ENCODE peak calls at places on chromosomes 2 and 18, in ten cellular contexts. Z is heart left ventricle; I is Karpas-422; T is naive thymus-derived CD4-positive, alpha-beta T cell; N is body of pancreas; Q is effector memory CD4-positive, alpha-beta T cell; E is ovary; S is tibial artery; H is K562; Y is fibroblast of lung. R is an unnamed sample.

GRCh38 chr2:198873771-198874501 is 583.8 kb downstream of the SATB2 start:
- DNase-seq in Q (no peak), E (no peak), N (no peak), I (no peak), S (no peak), T (no peak), Z (no peak), Y (peak; percentile 81), H (no peak), R (no peak)

GRCh38 chr18:75840131-75840530 is 412.6 kb upstream of the SMIM21 start:
- DNase-seq in I (no peak), E (no peak), Z (no peak), Y (no peak), H (no peak), N (no peak), Q (no peak), T (no peak), S (no peak), R (no peak)

GRCh38 chr2:14678754-14679153 is 46.2 kb downstream of the LRATD1 start:
- DNase-seq in S (no peak), H (no peak), E (no peak), T (no peak), Z (no peak), N (no peak), Q (no peak), Y (peak; percentile 21), I (no peak), R (no peak)

GRCh38 chr2:236209535-236209934 is 41.3 kb upstream of the GBX2 start:
- DNase-seq in I (no peak), S (no peak), E (no peak), H (no peak), N (no peak), Y (peak; percentile 9), T (no peak), Z (no peak), Q (no peak), R (no peak)

GRCh38 chr2:186617186-186617585 is 27.3 kb downstream of the ITGAV start:
- DNase-seq in Z (no peak), I (no peak), Q (no peak), Y (peak; percentile 25), E (no peak), T (no peak), S (no peak), H (no peak), N (no peak), R (no peak)

GRCh38 chr2:36356199-36356989 is 816 bp downstream of the CRIM1 start:
- DNase-seq in S (no peak), E (peak; percentile 51), Z (peak; percentile 57), Q (peak; percentile 11), I (no peak), T (peak; percentile 24), N (peak; percentile 36), H (no peak), Y (peak; percentile 49), R (peak; percentile 51)

GRCh38 chr2:224802407-224802806 is 86.2 kb upstream of the CCDC195 start:
- DNase-seq in Q (no peak), S (no peak), Y (peak; percentile 43), Z (no peak), N (no peak), I (no peak), E (no peak), H (no peak), T (no peak), R (no peak)

GRCh38 chr2:32450851-32451250 is 94.0 kb downstream of the BIRC6 start:
- DNase-seq in T (no peak), Z (no peak), Q (no peak), I (no peak), H (no peak), Y (peak; percentile 6), N (no peak), S (no peak), E (no peak), R (no peak)

GRCh38 chr2:97714084-97714949 is 941 bp downstream of the ZAP70 start:
- DNase-seq in Q (no peak), I (no peak), Z (peak; percentile 16), Y (no peak), E (no peak), H (no peak), T (no peak), N (no peak), S (no peak), R (no peak)

GRCh38 chr2:101432411-101433181 is 42.3 kb downstream of the RFX8 start:
- DNase-seq in Z (no peak), H (no peak), S (no peak), Y (peak; percentile 59), I (no peak), T (no peak), N (no peak), Q (no peak), E (no peak), R (no peak)

GRCh38 chr18:48563027-48563426 is 24.2 kb downstream of the CTIF start:
- DNase-seq in T (no peak), H (peak; percentile 26), Q (no peak), N (no peak), Z (peak; percentile 46), S (no peak), E (no peak), I (no peak), Y (peak; percentile 88), R (no peak)

GRCh38 chr2:150126143-150126725 is 361.2 kb downstream of the RND3 start:
- DNase-seq in T (no peak), Q (no peak), S (no peak), I (no peak), Y (peak; percentile 46), H (no peak), E (no peak), Z (no peak), N (no peak), R (no peak)

GRCh38 chr2:236271851-236272250 is 7.6 kb upstream of the ASB18 start:
- DNase-seq in S (no peak), N (no peak), Q (no peak), I (peak; percentile 11), E (no peak), T (no peak), Z (no peak), Y (no peak), H (no peak), R (no peak)

GRCh38 chr18:62523631-62524442 is 1.0 kb downstream of the ZCCHC2 start:
- DNase-seq in E (peak; percentile 48), N (peak; percentile 64), I (peak; percentile 85), S (peak; percentile 47), T (peak; percentile 61), Z (peak; percentile 57), Y (peak; percentile 70), H (peak; percentile 15), Q (peak; percentile 20), R (peak; percentile 48)
- H3K4me1 ChIP-seq in E (peaks cover 7% of the 10 kb centered on the region), N (peaks cover 23% of the 10 kb centered on the region), I (peaks cover 27% of the 10 kb centered on the region), S (peaks cover 4% of the 10 kb centered on the region), T (peaks cover 23% of the 10 kb centered on the region), Z (peaks cover 23% of the 10 kb centered on the region), Y (peaks cover 13% of the 10 kb centered on the region), H (peaks cover 30% of the 10 kb centered on the region), Q (peaks cover 19% of the 10 kb centered on the region), R (peaks cover 21% of the 10 kb centered on the region)

GRCh38 chr2:65054749-65055426 is 1.3 kb upstream of the CEP68 start:
- DNase-seq in N (no peak), Z (no peak), H (no peak), Y (no peak), T (no peak), E (no peak), Q (no peak), S (no peak), I (no peak), R (no peak)
- H3K4me3 ChIP-seq in N (no peak overlapping the region), Z (peak overlapping the region; percentile 60), H (no peak overlapping the region), Y (no peak overlapping the region), T (peak overlapping the region; percentile 54), E (no peak overlapping the region), Q (no peak overlapping the region), S (no peak overlapping the region), I (peak overlapping the region; percentile 87), R (peak overlapping the region; percentile 98)

DNA sequence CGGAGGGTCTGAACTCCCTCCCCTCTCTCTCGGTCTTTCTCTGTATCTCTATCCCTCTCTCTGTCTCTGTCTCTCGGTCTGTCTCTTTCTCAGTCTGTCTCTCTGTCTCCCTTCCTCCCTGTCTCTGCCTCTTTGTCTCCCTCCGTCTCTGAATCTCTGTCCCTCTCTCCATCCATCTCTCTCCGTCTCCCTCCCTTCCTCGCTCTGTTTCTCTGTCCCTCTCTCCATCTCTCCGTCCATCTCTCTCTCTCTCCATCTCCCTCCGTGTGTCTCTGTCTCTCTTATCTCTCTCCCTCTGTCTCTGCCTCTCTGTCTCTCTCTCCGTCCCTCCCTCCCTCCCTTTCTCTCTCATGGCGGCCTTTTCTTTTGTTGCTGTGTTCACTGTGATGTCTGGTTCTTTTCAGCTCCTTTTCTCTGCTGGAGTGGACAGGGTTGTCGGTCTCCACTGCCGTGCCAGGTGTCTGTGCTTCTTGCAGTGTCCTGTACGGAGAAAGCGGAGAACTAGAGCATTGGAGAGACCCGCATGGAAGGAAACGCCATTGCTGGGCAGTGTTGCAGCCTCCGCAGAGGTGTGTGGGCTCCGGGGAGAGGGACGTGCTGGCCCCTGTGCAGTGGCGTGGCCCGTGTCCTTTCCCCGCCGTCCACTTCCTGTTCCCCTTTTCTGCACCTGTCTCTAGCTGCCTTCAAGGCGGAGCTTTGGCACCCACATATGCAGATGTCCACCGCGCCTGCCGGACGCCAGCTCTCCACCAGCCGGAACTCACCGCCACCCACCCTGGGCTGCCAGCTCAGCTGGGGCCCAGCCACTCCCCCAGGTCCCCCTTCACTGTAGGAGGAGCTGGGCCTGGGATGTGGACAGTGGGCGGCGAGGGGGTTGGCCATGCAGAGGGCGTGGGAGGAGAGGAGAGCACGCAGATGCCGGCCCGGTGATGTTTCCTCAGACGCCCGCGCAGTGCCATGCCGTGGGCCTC is 113.1 kb downstream of the NFATC1 start:
- DNase-seq in I (no peak), Z (no peak), N (no peak), Y (no peak), S (peak; percentile 26), E (peak; percentile 12), T (no peak), Q (no peak), H (no peak), R (peak; percentile 51)
- H3K4me1 ChIP-seq in I (peaks cover 12% of the 10 kb centered on the region), Z (peaks cover 26% of the 10 kb centered on the region), N (peaks cover 21% of the 10 kb centered on the region), Y (peaks cover 3% of the 10 kb centered on the region), S (peaks cover 29% of the 10 kb centered on the region), E (peaks cover 12% of the 10 kb centered on the region), T (peaks cover 40% of the 10 kb centered on the region), Q (peaks cover 24% of the 10 kb centered on the region), H (peaks cover 67% of the 10 kb centered on the region), R (peaks cover 19% of the 10 kb centered on the region)

GRCh38 chr2:27243391-27244130 is 19.3 kb downstream of the SLC30A3 start:
- DNase-seq in Y (no peak), E (no peak), H (no peak), N (no peak), I (no peak), T (no peak), S (no peak), Z (no peak), Q (no peak), R (no peak)
- H3K4me3 ChIP-seq in Y (no peak overlapping the region), E (no peak overlapping the region), H (no peak overlapping the region), N (no peak overlapping the region), I (no peak overlapping the region), T (no peak overlapping the region), S (no peak overlapping the region), Z (no peak overlapping the region), Q (no peak overlapping the region), R (no peak overlapping the region)

DNA sequence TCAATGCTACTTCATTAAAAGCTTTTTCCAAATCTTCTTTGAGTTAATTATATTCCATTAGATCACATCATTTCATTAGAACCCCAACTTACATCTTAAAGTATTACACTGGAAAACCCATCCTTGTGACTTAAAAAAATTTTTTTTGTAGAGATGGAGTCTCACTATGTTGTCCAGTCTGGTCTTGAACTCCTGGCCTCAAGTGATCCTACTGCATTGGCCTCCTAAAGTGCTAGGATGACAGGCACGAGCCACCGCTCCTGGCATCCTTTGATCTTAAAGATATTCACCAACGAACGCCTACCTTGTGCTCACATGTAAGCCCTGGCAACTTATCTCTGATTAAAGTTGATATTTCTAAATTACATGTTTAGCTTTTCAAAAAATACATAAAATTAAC is 6.7 kb downstream of the LAPTM4A start:
- DNase-seq in Z (no peak), Y (no peak), I (no peak), Q (no peak), E (no peak), S (no peak), H (no peak), T (no peak), N (no peak), R (no peak)
- H3K4me1 ChIP-seq in Z (peaks cover 57% of the 10 kb centered on the region), Y (no peaks in the 10 kb centered on the region), I (peaks cover 18% of the 10 kb centered on the region), Q (peaks cover 7% of the 10 kb centered on the region), E (peaks cover 19% of the 10 kb centered on the region), S (peaks cover 27% of the 10 kb centered on the region), H (peaks cover 7% of the 10 kb centered on the region), T (peaks cover 19% of the 10 kb centered on the region), N (peaks cover 65% of the 10 kb centered on the region), R (peaks cover 31% of the 10 kb centered on the region)